ENCODE peak calls at places on chromosomes 16 and 17, in five cellular contexts. W is GM20000, D is nucleus accumbens, Z is T-helper 17 cell, X is NCI-H1048. O is an unnamed sample.
A peak's percentile ranks its signal among the peaks of the same experiment; 100 is the strongest.

GRCh38 chr17:73192219-73192893 is 499 bp upstream of the COG1 start:
- DNase-seq in W (peak; percentile 87), D (peak; percentile 72), Z (peak; percentile 59), X (peak; percentile 69), O (peak; percentile 68)

GRCh38 chr17:30234954-30235353 is 543 bp downstream of the SLC6A4 start:
- DNase-seq in W (peak; percentile 78), D (no peak), Z (no peak), X (no peak), O (peak; percentile 38)

GRCh38 chr17:10294162-10294561 is 78.6 kb downstream of the MYH13 start:
- DNase-seq in W (peak; percentile 50), D (no peak), Z (no peak), X (no peak), O (no peak)

GRCh38 chr17:80068301-80069160 is 32.1 kb downstream of the CCDC40 start:
- DNase-seq in W (no peak), D (no peak), Z (no peak), X (no peak), O (no peak)

GRCh38 chr16:24255446-24256352 is at the start of gene CACNG3:
- DNase-seq in W (peak; percentile 72), D (peak; percentile 44), Z (no peak), X (peak; percentile 48), O (peak; percentile 77)

GRCh38 chr16:14303182-14303618 is 232.1 kb downstream of the MRTFB start:
- DNase-seq in W (no peak), D (no peak), Z (no peak), X (no peak), O (no peak)

GRCh38 chr16:81817789-81818304 is 38.8 kb downstream of the PLCG2 start:
- DNase-seq in W (peak; percentile 51), D (no peak), Z (no peak), X (no peak), O (peak; percentile 52)

GRCh38 chr17:30519707-30520106 is 42.5 kb downstream of the GOSR1 start:
- DNase-seq in W (no peak), D (no peak), Z (no peak), X (no peak), O (no peak)

GRCh38 chr16:86921289-86921688 is 342.9 kb downstream of the FOXL1 start:
- DNase-seq in W (no peak), D (no peak), Z (no peak), X (no peak), O (no peak)

GRCh38 chr17:40350410-40351184 is 13.9 kb downstream of the GJD3 start:
- DNase-seq in W (no peak), D (no peak), Z (no peak), X (no peak), O (no peak)

GRCh38 chr17:75417054-75417453 is 11.6 kb upstream of the GRB2 start:
- DNase-seq in W (no peak), D (no peak), Z (no peak), X (no peak), O (no peak)